ENCODE peak calls at places on chromosome 1, in four cellular contexts. One of them, this sample, is unnamed.
A peak's percentile ranks its signal among the peaks of the same experiment; 100 is the strongest.

GRCh38 chr1:119712342-119713038 is 756 bp downstream of the PHGDH start:
- DNase-seq in mesenchymal stem cell: peak; percentile 92
- DNase-seq in NCI-H1436: peak; percentile 81
- DNase-seq in astrocyte: peak; percentile 81
- DNase-seq in this sample: peak; percentile 80

GRCh38 chr1:240611619-240612490 is at the start of gene GREM2:
- DNase-seq in mesenchymal stem cell: peak; percentile 97
- DNase-seq in NCI-H1436: peak; percentile 23
- DNase-seq in astrocyte: peak; percentile 97
- DNase-seq in this sample: peak; percentile 10

GRCh38 chr1:6599141-6599975 is 3.3 kb downstream of the KLHL21 start:
- DNase-seq in mesenchymal stem cell: no peak
- DNase-seq in NCI-H1436: no peak
- DNase-seq in astrocyte: no peak
- DNase-seq in this sample: no peak

GRCh38 chr1:9904571-9904970 is 5.5 kb downstream of the CTNNBIP1 start:
- DNase-seq in mesenchymal stem cell: peak; percentile 41
- DNase-seq in NCI-H1436: no peak
- DNase-seq in astrocyte: peak; percentile 65
- DNase-seq in this sample: no peak

GRCh38 chr1:220526294-220526693 is 1.6 kb upstream of the MARK1 start:
- DNase-seq in mesenchymal stem cell: peak; percentile 9
- DNase-seq in NCI-H1436: no peak
- DNase-seq in astrocyte: no peak
- DNase-seq in this sample: no peak

GRCh38 chr1:9481048-9481447 is 58.2 kb upstream of the SLC25A33 start:
- DNase-seq in mesenchymal stem cell: no peak
- DNase-seq in NCI-H1436: no peak
- DNase-seq in astrocyte: no peak
- DNase-seq in this sample: no peak

GRCh38 chr1:164560076-164560475 is 1.1 kb downstream of the PBX1 start:
- DNase-seq in mesenchymal stem cell: peak; percentile 54
- DNase-seq in NCI-H1436: no peak
- DNase-seq in astrocyte: peak; percentile 27
- DNase-seq in this sample: no peak

GRCh38 chr1:8379513-8380186 is 61.7 kb downstream of the SLC45A1 start:
- DNase-seq in mesenchymal stem cell: no peak
- DNase-seq in NCI-H1436: no peak
- DNase-seq in astrocyte: no peak
- DNase-seq in this sample: no peak

GRCh38 chr1:235093013-235093618 is 35.5 kb downstream of the TOMM20 start:
- DNase-seq in mesenchymal stem cell: peak; percentile 71
- DNase-seq in NCI-H1436: peak; percentile 48
- DNase-seq in astrocyte: peak; percentile 53
- DNase-seq in this sample: peak; percentile 55

GRCh38 chr1:248421384-248421783 is 18.5 kb downstream of the OR2T1 start:
- DNase-seq in mesenchymal stem cell: peak; percentile 22
- DNase-seq in NCI-H1436: no peak
- DNase-seq in astrocyte: peak; percentile 4
- DNase-seq in this sample: no peak

This sample was measured in NCI-H526.